ENCODE peak calls at places on chromosomes 12 and 14, in eight cellular contexts. T is GM23248, P is dorsolateral prefrontal cortex, F is H54, W is hepatocyte, O is cardiac muscle cell, J is NCI-H1436, Z is Peyer's patch. M is an unnamed sample.

GRCh38 chr14:38079886-38080285 is 127.8 kb upstream of the SSTR1 start:
- DNase-seq in T (no peak), P (no peak), F (no peak), W (no peak), O (no peak), J (no peak), Z (no peak), M (no peak)

GRCh38 chr12:111978545-111978944 is 34.4 kb downstream of the TMEM116 start:
- DNase-seq in T (no peak), P (no peak), F (no peak), W (no peak), O (no peak), J (no peak), Z (no peak), M (no peak)

GRCh38 chr12:61821381-61821780 is 438.8 kb upstream of the USP15 start:
- DNase-seq in T (no peak), P (no peak), F (no peak), W (no peak), O (no peak), J (no peak), Z (no peak), M (no peak)

GRCh38 chr14:47442206-47442605 is 233.2 kb downstream of the MDGA2 start:
- DNase-seq in T (peak; percentile 2), P (no peak), F (peak; percentile 27), W (peak; percentile 76), O (peak; percentile 1), J (no peak), Z (no peak), M (no peak)

GRCh38 chr12:31732926-31733548 is 4.2 kb upstream of the AMN1 start:
- DNase-seq in T (peak; percentile 83), P (no peak), F (peak; percentile 46), W (peak; percentile 64), O (peak; percentile 80), J (no peak), Z (no peak), M (no peak)

GRCh38 chr14:72129283-72129682 is 197.1 kb downstream of the RGS6 start:
- DNase-seq in T (no peak), P (no peak), F (no peak), W (no peak), O (no peak), J (no peak), Z (no peak), M (no peak)

GRCh38 chr12:1307796-1308195 is 286.6 kb downstream of the FBXL14 start:
- DNase-seq in T (no peak), P (no peak), F (no peak), W (no peak), O (no peak), J (no peak), Z (no peak), M (no peak)

GRCh38 chr12:79451988-79452387 is 238.8 kb downstream of the PAWR start:
- DNase-seq in T (peak; percentile 96), P (peak; percentile 32), F (peak; percentile 57), W (peak; percentile 37), O (peak; percentile 82), J (no peak), Z (no peak), M (no peak)

GRCh38 chr14:99807413-99808132 is 14.4 kb downstream of the EML1 start:
- DNase-seq in T (peak; percentile 75), P (no peak), F (no peak), W (peak; percentile 37), O (peak; percentile 74), J (no peak), Z (no peak), M (no peak)

GRCh38 chr12:31263661-31264060 is 62.3 kb downstream of the SINHCAF start:
- DNase-seq in T (peak; percentile 20), P (no peak), F (no peak), W (no peak), O (no peak), J (no peak), Z (no peak), M (no peak)

GRCh38 chr14:102188187-102188586 is 48.5 kb downstream of the WDR20 start:
- DNase-seq in T (no peak), P (no peak), F (no peak), W (no peak), O (no peak), J (no peak), Z (no peak), M (no peak)

GRCh38 chr12:1630827-1631591 is 2.0 kb downstream of the WNT5B start:
- DNase-seq in T (no peak), P (no peak), F (no peak), W (peak; percentile 72), O (peak; percentile 47), J (no peak), Z (no peak), M (no peak)

GRCh38 chr12:24557738-24558137 is 391.2 kb downstream of the BCAT1 start:
- DNase-seq in T (no peak), P (no peak), F (no peak), W (no peak), O (no peak), J (no peak), Z (no peak), M (no peak)

GRCh38 chr14:53810221-53810620 is 146.4 kb downstream of the BMP4 start:
- DNase-seq in T (no peak), P (no peak), F (no peak), W (no peak), O (no peak), J (no peak), Z (no peak), M (no peak)

GRCh38 chr12:120972870-120973543 is 5.3 kb upstream of the HNF1A start:
- DNase-seq in T (no peak), P (no peak), F (no peak), W (peak; percentile 55), O (no peak), J (no peak), Z (no peak), M (no peak)

M was measured in mucosa of descending colon.